ENCODE peak calls at places on chromosome 9, in eight cellular contexts. One of them, this sample, is unnamed.

GRCh38 chr9:136149853-136150252 is 31.2 kb upstream of the TMEM250 start:
- DNase-seq in stimulated activated CD4-positive, alpha-beta T cell treated with anti-CD3 and anti-CD28 coated beads, Interleukin-1b, Interleukin-23, amount 100 ng/mL, for 48 hours: no peak
- DNase-seq in posterior vena cava: no peak
- DNase-seq in T-helper 1 cell: no peak
- DNase-seq in amniotic stem cell: no peak
- DNase-seq in NCI-H2029: no peak
- DNase-seq in stimulated activated CD8-positive, alpha-beta memory T cell treated with anti-CD3 and anti-CD28 coated beads, Interleukin-15, amount 100 ng/mL, for 1 hour: no peak
- DNase-seq in T-helper 9 cell: no peak
- DNase-seq in this sample: no peak

GRCh38 chr9:5866685-5867084 is 24.0 kb upstream of the MLANA start:
- DNase-seq in stimulated activated CD4-positive, alpha-beta T cell treated with anti-CD3 and anti-CD28 coated beads, Interleukin-1b, Interleukin-23, amount 100 ng/mL, for 48 hours: no peak
- DNase-seq in posterior vena cava: no peak
- DNase-seq in T-helper 1 cell: no peak
- DNase-seq in amniotic stem cell: no peak
- DNase-seq in NCI-H2029: no peak
- DNase-seq in stimulated activated CD8-positive, alpha-beta memory T cell treated with anti-CD3 and anti-CD28 coated beads, Interleukin-15, amount 100 ng/mL, for 1 hour: no peak
- DNase-seq in T-helper 9 cell: no peak
- DNase-seq in this sample: no peak

GRCh38 chr9:93265301-93265971 is 81.5 kb downstream of the WNK2 start:
- DNase-seq in stimulated activated CD4-positive, alpha-beta T cell treated with anti-CD3 and anti-CD28 coated beads, Interleukin-1b, Interleukin-23, amount 100 ng/mL, for 48 hours: no peak
- DNase-seq in posterior vena cava: no peak
- DNase-seq in T-helper 1 cell: no peak
- DNase-seq in amniotic stem cell: no peak
- DNase-seq in NCI-H2029: no peak
- DNase-seq in stimulated activated CD8-positive, alpha-beta memory T cell treated with anti-CD3 and anti-CD28 coated beads, Interleukin-15, amount 100 ng/mL, for 1 hour: no peak
- DNase-seq in T-helper 9 cell: no peak
- DNase-seq in this sample: no peak

GRCh38 chr9:107358867-107359440 is 75.9 kb downstream of the RAD23B start:
- DNase-seq in stimulated activated CD4-positive, alpha-beta T cell treated with anti-CD3 and anti-CD28 coated beads, Interleukin-1b, Interleukin-23, amount 100 ng/mL, for 48 hours: no peak
- DNase-seq in posterior vena cava: no peak
- DNase-seq in T-helper 1 cell: no peak
- DNase-seq in amniotic stem cell: no peak
- DNase-seq in NCI-H2029: no peak
- DNase-seq in stimulated activated CD8-positive, alpha-beta memory T cell treated with anti-CD3 and anti-CD28 coated beads, Interleukin-15, amount 100 ng/mL, for 1 hour: no peak
- DNase-seq in T-helper 9 cell: no peak
- DNase-seq in this sample: no peak

GRCh38 chr9:14307989-14308750 is 5.8 kb downstream of the NFIB start:
- DNase-seq in stimulated activated CD4-positive, alpha-beta T cell treated with anti-CD3 and anti-CD28 coated beads, Interleukin-1b, Interleukin-23, amount 100 ng/mL, for 48 hours: no peak
- DNase-seq in posterior vena cava: no peak
- DNase-seq in T-helper 1 cell: no peak
- DNase-seq in amniotic stem cell: no peak
- DNase-seq in NCI-H2029: no peak
- DNase-seq in stimulated activated CD8-positive, alpha-beta memory T cell treated with anti-CD3 and anti-CD28 coated beads, Interleukin-15, amount 100 ng/mL, for 1 hour: no peak
- DNase-seq in T-helper 9 cell: no peak
- DNase-seq in this sample: no peak

GRCh38 chr9:106697799-106698591 is 165.0 kb upstream of the ZNF462 start:
- DNase-seq in stimulated activated CD4-positive, alpha-beta T cell treated with anti-CD3 and anti-CD28 coated beads, Interleukin-1b, Interleukin-23, amount 100 ng/mL, for 48 hours: no peak
- DNase-seq in posterior vena cava: peak; percentile 87
- DNase-seq in T-helper 1 cell: no peak
- DNase-seq in amniotic stem cell: peak; percentile 68
- DNase-seq in NCI-H2029: peak; percentile 77
- DNase-seq in stimulated activated CD8-positive, alpha-beta memory T cell treated with anti-CD3 and anti-CD28 coated beads, Interleukin-15, amount 100 ng/mL, for 1 hour: no peak
- DNase-seq in T-helper 9 cell: no peak
- DNase-seq in this sample: peak; percentile 80

GRCh38 chr9:136978073-136978864 is 965 bp downstream of the PTGDS start:
- DNase-seq in stimulated activated CD4-positive, alpha-beta T cell treated with anti-CD3 and anti-CD28 coated beads, Interleukin-1b, Interleukin-23, amount 100 ng/mL, for 48 hours: peak; percentile 73
- DNase-seq in posterior vena cava: peak; percentile 93
- DNase-seq in T-helper 1 cell: peak; percentile 79
- DNase-seq in amniotic stem cell: no peak
- DNase-seq in NCI-H2029: peak; percentile 58
- DNase-seq in stimulated activated CD8-positive, alpha-beta memory T cell treated with anti-CD3 and anti-CD28 coated beads, Interleukin-15, amount 100 ng/mL, for 1 hour: peak; percentile 55
- DNase-seq in T-helper 9 cell: peak; percentile 80
- DNase-seq in this sample: peak; percentile 88

GRCh38 chr9:105258225-105258737 is 13.8 kb downstream of the SLC44A1 start:
- DNase-seq in stimulated activated CD4-positive, alpha-beta T cell treated with anti-CD3 and anti-CD28 coated beads, Interleukin-1b, Interleukin-23, amount 100 ng/mL, for 48 hours: no peak
- DNase-seq in posterior vena cava: no peak
- DNase-seq in T-helper 1 cell: no peak
- DNase-seq in amniotic stem cell: no peak
- DNase-seq in NCI-H2029: peak; percentile 19
- DNase-seq in stimulated activated CD8-positive, alpha-beta memory T cell treated with anti-CD3 and anti-CD28 coated beads, Interleukin-15, amount 100 ng/mL, for 1 hour: no peak
- DNase-seq in T-helper 9 cell: no peak
- DNase-seq in this sample: no peak

GRCh38 chr9:26326473-26327044 is 566.0 kb downstream of the CAAP1 start:
- DNase-seq in stimulated activated CD4-positive, alpha-beta T cell treated with anti-CD3 and anti-CD28 coated beads, Interleukin-1b, Interleukin-23, amount 100 ng/mL, for 48 hours: no peak
- DNase-seq in posterior vena cava: no peak
- DNase-seq in T-helper 1 cell: no peak
- DNase-seq in amniotic stem cell: peak; percentile 38
- DNase-seq in NCI-H2029: peak; percentile 38
- DNase-seq in stimulated activated CD8-positive, alpha-beta memory T cell treated with anti-CD3 and anti-CD28 coated beads, Interleukin-15, amount 100 ng/mL, for 1 hour: no peak
- DNase-seq in T-helper 9 cell: no peak
- DNase-seq in this sample: no peak

GRCh38 chr9:110752766-110753165 is 84.2 kb downstream of the MUSK start:
- DNase-seq in stimulated activated CD4-positive, alpha-beta T cell treated with anti-CD3 and anti-CD28 coated beads, Interleukin-1b, Interleukin-23, amount 100 ng/mL, for 48 hours: no peak
- DNase-seq in posterior vena cava: no peak
- DNase-seq in T-helper 1 cell: no peak
- DNase-seq in amniotic stem cell: peak; percentile 89
- DNase-seq in NCI-H2029: no peak
- DNase-seq in stimulated activated CD8-positive, alpha-beta memory T cell treated with anti-CD3 and anti-CD28 coated beads, Interleukin-15, amount 100 ng/mL, for 1 hour: no peak
- DNase-seq in T-helper 9 cell: no peak
- DNase-seq in this sample: no peak

GRCh38 chr9:109910616-109911568 is 130.9 kb downstream of the PALM2AKAP2 start:
- DNase-seq in stimulated activated CD4-positive, alpha-beta T cell treated with anti-CD3 and anti-CD28 coated beads, Interleukin-1b, Interleukin-23, amount 100 ng/mL, for 48 hours: no peak
- DNase-seq in posterior vena cava: no peak
- DNase-seq in T-helper 1 cell: no peak
- DNase-seq in amniotic stem cell: peak; percentile 62
- DNase-seq in NCI-H2029: no peak
- DNase-seq in stimulated activated CD8-positive, alpha-beta memory T cell treated with anti-CD3 and anti-CD28 coated beads, Interleukin-15, amount 100 ng/mL, for 1 hour: no peak
- DNase-seq in T-helper 9 cell: no peak
- DNase-seq in this sample: no peak

GRCh38 chr9:134223091-134223490 is 58.7 kb upstream of the RNU6ATAC start:
- DNase-seq in stimulated activated CD4-positive, alpha-beta T cell treated with anti-CD3 and anti-CD28 coated beads, Interleukin-1b, Interleukin-23, amount 100 ng/mL, for 48 hours: no peak
- DNase-seq in posterior vena cava: no peak
- DNase-seq in T-helper 1 cell: no peak
- DNase-seq in amniotic stem cell: no peak
- DNase-seq in NCI-H2029: no peak
- DNase-seq in stimulated activated CD8-positive, alpha-beta memory T cell treated with anti-CD3 and anti-CD28 coated beads, Interleukin-15, amount 100 ng/mL, for 1 hour: no peak
- DNase-seq in T-helper 9 cell: no peak
- DNase-seq in this sample: peak; percentile 28

GRCh38 chr9:73183917-73184861 is 32.5 kb downstream of the ANXA1 start:
- DNase-seq in stimulated activated CD4-positive, alpha-beta T cell treated with anti-CD3 and anti-CD28 coated beads, Interleukin-1b, Interleukin-23, amount 100 ng/mL, for 48 hours: no peak
- DNase-seq in posterior vena cava: no peak
- DNase-seq in T-helper 1 cell: no peak
- DNase-seq in amniotic stem cell: peak; percentile 16
- DNase-seq in NCI-H2029: peak; percentile 29
- DNase-seq in stimulated activated CD8-positive, alpha-beta memory T cell treated with anti-CD3 and anti-CD28 coated beads, Interleukin-15, amount 100 ng/mL, for 1 hour: no peak
- DNase-seq in T-helper 9 cell: no peak
- DNase-seq in this sample: no peak

GRCh38 chr9:98368366-98369065 is 113.1 kb upstream of the TBC1D2 start:
- DNase-seq in stimulated activated CD4-positive, alpha-beta T cell treated with anti-CD3 and anti-CD28 coated beads, Interleukin-1b, Interleukin-23, amount 100 ng/mL, for 48 hours: no peak
- DNase-seq in posterior vena cava: no peak
- DNase-seq in T-helper 1 cell: no peak
- DNase-seq in amniotic stem cell: no peak
- DNase-seq in NCI-H2029: no peak
- DNase-seq in stimulated activated CD8-positive, alpha-beta memory T cell treated with anti-CD3 and anti-CD28 coated beads, Interleukin-15, amount 100 ng/mL, for 1 hour: no peak
- DNase-seq in T-helper 9 cell: no peak
- DNase-seq in this sample: peak; percentile 19